ENCODE peak calls at places on chromosomes 4 and X, in six cellular contexts. K is IMR-90, R is mesenchymal stem cell, Z is H9, X is mesendoderm, G is H1. T is an unnamed sample.

GRCh38 chr4:121706595-121707021 is 9.8 kb upstream of the ANXA5 start:
- DNase-seq in G (no peak), X (no peak), Z (no peak), R (peak), K (peak), T (no peak)

GRCh38 chrX:139902559-139902958 is 30.3 kb downstream of the ATP11C start:
- DNase-seq in K (no peak), X (no peak), Z (no peak), R (no peak), G (no peak), T (no peak)

GRCh38 chr4:55435136-55435535 is 39.4 kb downstream of the TMEM165 start:
- DNase-seq in G (no peak), Z (no peak), K (peak), X (peak), R (peak), T (no peak)

GRCh38 chr4:7313361-7313811 is 121.0 kb downstream of the SORCS2 start:
- DNase-seq in X (no peak), K (no peak), Z (no peak), R (no peak), G (no peak), T (no peak)

GRCh38 chrX:100615015-100615414 is 21.6 kb downstream of the TSPAN6 start:
- DNase-seq in K (peak), R (peak), Z (peak), G (no peak), X (peak), T (no peak)

GRCh38 chr4:54937501-54937900 is 187.9 kb downstream of the KDR start:
- DNase-seq in Z (no peak), R (no peak), K (no peak), X (no peak), G (no peak), T (no peak)

GRCh38 chrX:28854637-28855036 is 267.4 kb downstream of the IL1RAPL1 start:
- DNase-seq in G (no peak), K (peak), R (no peak), X (no peak), Z (no peak), T (no peak)

GRCh38 chrX:17788439-17788838 is 51.1 kb downstream of the SCML1 start:
- DNase-seq in R (peak), G (peak), X (peak), Z (peak), K (peak), T (peak)

GRCh38 chr4:52799813-52800212 is 48.6 kb upstream of the ERVMER34-1 start:
- DNase-seq in X (peak), R (no peak), G (no peak), Z (no peak), K (no peak), T (no peak)

GRCh38 chr4:90842960-90843359 is 715.8 kb downstream of the CCSER1 start:
- DNase-seq in K (no peak), Z (no peak), X (no peak), R (no peak), G (no peak), T (no peak)

GRCh38 chr4:71697031-71697430 is 86.8 kb downstream of the GC start:
- DNase-seq in G (no peak), R (no peak), X (peak), Z (no peak), K (no peak), T (no peak)

GRCh38 chr4:63302792-63303191 is 1106.5 kb downstream of the TECRL start:
- DNase-seq in X (no peak), G (no peak), R (no peak), K (no peak), Z (no peak), T (no peak)

GRCh38 chrX:7927259-7928167 is at the start of gene PNPLA4:
- DNase-seq in G (peak), X (peak), Z (peak), K (peak), R (peak), T (peak)

GRCh38 chr4:124904723-124905390 is 192.3 kb upstream of the ANKRD50 start:
- DNase-seq in Z (no peak), X (no peak), K (no peak), R (no peak), G (no peak), T (no peak)

GRCh38 chr4:155946486-155946885 is 7.2 kb downstream of the CTSO start:
- DNase-seq in K (peak), X (no peak), Z (no peak), G (no peak), R (peak), T (no peak)

GRCh38 chr4:152992027-152992426 is 55.9 kb downstream of the FHDC1 start:
- DNase-seq in K (no peak), G (no peak), R (no peak), Z (no peak), X (peak), T (no peak)

GRCh38 chr4:30948653-30949052 is 228.5 kb downstream of the PCDH7 start:
- DNase-seq in R (peak), G (no peak), Z (no peak), K (peak), X (no peak), T (no peak)

GRCh38 chr4:185205697-185206342 is 2.0 kb upstream of the CFAP97 start:
- DNase-seq in K (no peak), Z (no peak), G (no peak), X (no peak), R (no peak), T (no peak)

GRCh38 chr4:185567828-185568442 is 32.6 kb upstream of the PDLIM3 start:
- DNase-seq in K (peak), X (peak), G (no peak), Z (no peak), R (peak), T (no peak)

GRCh38 chrX:129650821-129651510 is 3.8 kb downstream of the APLN start:
- DNase-seq in G (no peak), X (no peak), R (no peak), K (no peak), Z (peak), T (no peak)

DNA sequence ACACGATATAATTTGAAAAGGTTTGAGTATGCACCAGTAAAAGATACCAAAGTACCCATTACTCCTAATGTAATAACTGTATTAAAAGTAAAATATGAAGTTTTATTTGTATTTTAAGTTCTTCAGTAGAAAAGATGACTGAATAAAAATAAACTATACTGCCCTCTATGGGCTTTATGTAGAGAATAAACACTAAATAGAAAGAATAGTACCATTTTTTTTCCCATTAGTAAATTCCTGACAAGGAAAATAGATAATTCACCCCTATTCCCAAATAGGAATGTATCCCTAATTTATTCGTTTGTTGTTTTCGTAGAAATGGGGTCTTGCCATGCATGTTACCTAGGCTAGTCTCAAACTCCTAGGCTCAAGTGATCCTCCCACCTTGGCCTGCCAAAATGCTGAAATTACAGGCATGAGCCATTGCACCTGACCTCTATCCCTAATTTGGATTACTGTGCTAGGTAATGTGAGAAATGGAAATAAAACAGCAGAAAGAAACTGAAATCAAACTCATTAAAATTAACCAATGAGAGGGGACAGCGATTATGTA is 73.6 kb upstream of the COX18 start:
- DNase-seq in Z (no peak), K (no peak), R (peak), X (no peak), G (no peak), T (no peak)
- H2BK15ac ChIP-seq in Z (no peak), K (no peak), R (no peak), X (no peak), G (no peak), T (no peak)

GRCh38 chr4:167842487-167842886 is 249.8 kb upstream of the ANXA10 start:
- DNase-seq in R (no peak), K (no peak), Z (no peak), G (no peak), X (no peak), T (no peak)

DNA sequence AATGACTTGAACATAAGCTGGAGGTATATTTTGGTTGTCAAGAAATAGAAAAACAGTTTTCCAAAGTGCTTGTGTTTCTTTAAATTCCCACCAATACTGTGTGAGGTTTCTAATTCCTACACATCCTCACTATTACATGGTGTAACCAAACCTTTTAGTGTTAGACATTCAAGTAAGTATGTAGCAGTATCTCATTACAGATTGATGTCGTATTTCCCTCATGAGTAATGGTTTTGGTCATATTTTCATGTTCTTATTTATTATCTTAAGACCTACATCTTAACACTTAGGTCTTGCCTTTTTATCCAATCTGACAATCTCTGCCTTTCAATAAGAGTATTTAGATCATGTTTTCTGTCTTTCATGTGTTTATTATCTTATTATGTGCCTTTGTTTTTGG is 253.7 kb upstream of the ANXA10 start:
- DNase-seq in K (peak), X (no peak), Z (no peak), G (no peak), R (no peak), T (no peak)
- H2BK15ac ChIP-seq in K (no peak), X (no peak), Z (no peak), G (no peak), R (no peak), T (no peak)

DNA sequence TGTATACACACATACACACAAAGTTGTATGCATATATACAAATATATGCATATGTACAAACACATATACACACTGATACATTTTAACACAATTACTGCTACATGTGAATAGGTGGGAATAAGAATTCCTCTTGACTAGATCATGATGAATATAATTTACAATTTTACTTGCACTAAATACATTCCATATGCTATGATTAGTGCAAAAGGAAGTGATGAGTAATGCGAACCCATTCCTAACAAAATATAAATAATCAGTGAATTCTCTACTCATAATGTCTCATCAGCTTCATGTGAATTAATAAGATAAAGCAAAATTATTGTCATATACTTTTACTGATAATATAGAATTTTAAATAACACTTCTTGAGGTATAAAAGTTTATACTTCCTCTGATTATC is 1077.3 kb upstream of the PCDH10 start:
- DNase-seq in G (no peak), R (peak), X (no peak), K (peak), Z (no peak), T (no peak)
- H2BK15ac ChIP-seq in G (no peak), R (no peak), X (no peak), K (no peak), Z (no peak), T (no peak)

DNA sequence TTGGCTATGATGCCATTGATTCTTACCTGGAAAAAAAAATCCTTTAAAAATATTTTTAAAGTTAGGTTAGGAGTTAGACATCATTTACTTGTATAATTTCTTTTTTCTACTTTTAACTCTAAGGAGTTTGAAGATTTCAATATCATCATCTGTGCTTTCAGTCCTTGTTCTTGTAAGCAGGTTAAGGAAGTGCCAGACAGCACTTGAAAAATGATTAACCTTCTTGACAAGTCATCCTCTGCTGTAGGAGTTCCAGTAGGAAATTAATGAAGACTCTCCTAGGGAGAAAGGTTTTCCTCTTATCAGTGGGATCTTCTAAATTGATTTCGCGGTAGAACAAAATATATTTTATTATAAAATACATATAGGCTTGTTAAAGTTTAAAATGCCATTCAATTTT is 29.1 kb upstream of the ANAPC4 start:
- DNase-seq in R (no peak), Z (no peak), X (peak), G (no peak), K (no peak), T (no peak)
- H2BK15ac ChIP-seq in R (no peak), Z (no peak), X (no peak), G (no peak), K (no peak), T (no peak)

DNA sequence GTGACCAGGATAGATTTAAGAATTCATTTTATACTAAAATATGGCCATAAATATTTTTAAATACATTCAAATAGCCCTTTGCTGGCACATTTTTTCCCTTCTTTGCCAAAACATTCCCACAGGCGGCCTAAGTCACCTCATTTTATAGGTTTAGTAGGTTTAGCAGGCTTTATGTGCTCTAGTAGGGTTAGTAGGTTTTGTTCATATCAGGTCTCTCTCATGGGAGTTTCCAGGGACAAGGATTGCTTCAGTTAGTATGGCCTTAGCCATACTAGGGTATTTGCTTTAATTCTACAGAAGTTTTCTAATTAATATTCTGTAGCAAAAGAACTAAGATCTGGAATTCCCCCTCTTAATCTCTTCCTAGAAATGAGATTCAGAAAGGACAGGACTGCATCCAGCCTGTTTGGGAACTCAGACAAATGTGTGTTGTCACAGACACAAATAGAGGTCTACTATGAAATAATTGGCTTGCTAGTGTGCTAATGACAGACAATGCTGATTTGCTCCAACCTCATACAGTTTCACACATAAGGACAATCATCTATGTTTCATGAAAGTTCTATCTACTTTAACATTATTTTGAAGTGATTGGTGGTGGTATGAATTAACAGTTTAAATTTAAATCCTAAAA is 772 bp upstream of the MTTP start:
- DNase-seq in K (no peak), R (no peak), G (no peak), X (no peak), Z (no peak), T (no peak)
- H2BK15ac ChIP-seq in K (no peak), R (no peak), G (no peak), X (no peak), Z (no peak), T (no peak)

DNA sequence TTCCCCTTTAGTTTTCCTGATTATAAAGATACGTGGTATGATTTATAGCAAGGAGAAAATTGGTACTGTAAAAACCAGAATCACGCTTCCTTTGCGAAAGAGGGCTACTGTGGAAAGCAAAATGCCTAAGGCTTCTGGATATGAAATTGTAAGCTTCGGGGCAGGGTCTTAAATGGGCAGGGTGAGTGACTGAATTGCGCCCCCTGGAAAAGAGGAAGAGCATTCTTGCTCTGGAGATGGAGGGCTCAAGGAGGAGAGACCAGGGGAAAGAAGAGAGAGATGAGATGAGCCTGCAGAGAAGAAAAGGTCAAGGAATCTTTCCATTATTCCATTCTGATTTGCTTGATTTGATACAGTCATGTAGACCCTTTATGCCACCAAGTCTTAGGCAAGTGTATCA is 13.1 kb upstream of the ETNPPL start:
- DNase-seq in X (peak), Z (no peak), R (no peak), G (no peak), K (no peak), T (no peak)
- H2BK15ac ChIP-seq in X (no peak), Z (no peak), R (no peak), G (no peak), K (no peak), T (no peak)

T was measured in neuronal stem cell.